ENCODE peak calls at places on chromosomes 4 and X, in six cellular contexts. F is CD4-positive, CD25-positive, alpha-beta regulatory T cell; C is Peyer's patch; D is thoracic aorta; X is fibroblast of lung; O is CD8-positive, alpha-beta memory T cell. I is an unnamed sample. For H3K27me3 and H3K36me3, the result is how much of the 10 kb centered on the place peaks cover.

GRCh38 chrX:8803326-8803725 is 2.1 kb upstream of the FAM9A start:
- DNase-seq in F (no peak), D (no peak), C (no peak), O (no peak), X (no peak), I (no peak)

GRCh38 chr4:98166025-98166730 is 22.9 kb upstream of the STPG2 start:
- DNase-seq in F (no peak), D (no peak), X (no peak), O (no peak), C (no peak), I (no peak)

GRCh38 chr4:17117746-17118145 is 219.3 kb upstream of the LDB2 start:
- DNase-seq in O (no peak), F (no peak), X (no peak), D (no peak), C (no peak), I (no peak)

GRCh38 chrX:131792356-131792749 is 230.7 kb upstream of the STK26 start:
- DNase-seq in C (peak), D (no peak), X (no peak), O (no peak), F (no peak), I (peak)

GRCh38 chrX:42524374-42524773 is 253.6 kb downstream of the PPP1R2C start:
- DNase-seq in F (no peak), O (no peak), D (no peak), C (no peak), X (no peak), I (no peak)

GRCh38 chrX:9890541-9891200 is 76.5 kb upstream of the CLDN34 start:
- DNase-seq in X (no peak), D (no peak), F (no peak), O (no peak), C (no peak), I (no peak)

GRCh38 chr4:112102875-112103370 is 42.3 kb upstream of the FAM241A start:
- DNase-seq in O (no peak), X (no peak), D (no peak), C (no peak), F (no peak), I (no peak)

GRCh38 chrX:13341491-13342101 is 21.7 kb upstream of the ATXN3L start:
- DNase-seq in F (no peak), C (no peak), X (no peak), D (no peak), O (no peak), I (no peak)

GRCh38 chr4:88195666-88196365 is 37.4 kb upstream of the ABCG2 start:
- DNase-seq in C (no peak), X (no peak), F (no peak), D (no peak), O (no peak), I (no peak)

GRCh38 chrX:63784346-63784901 is 590 bp downstream of the ARHGEF9 start:
- DNase-seq in F (no peak), O (no peak), C (no peak), X (no peak), D (no peak), I (no peak)

GRCh38 chr4:47612116-47613023 is 127.3 kb downstream of the ATP10D start:
- DNase-seq in O (no peak), C (no peak), X (no peak), F (no peak), D (no peak), I (no peak)

GRCh38 chr4:6730603-6731300 is 14.8 kb downstream of the BLOC1S4 start:
- DNase-seq in C (no peak), O (no peak), D (no peak), X (no peak), F (no peak), I (no peak)

GRCh38 chr4:86223472-86223871 is 136.4 kb downstream of the MAPK10 start:
- DNase-seq in X (peak), O (no peak), D (no peak), C (no peak), F (no peak), I (no peak)

GRCh38 chr4:95388911-95389310 is 159.9 kb downstream of the UNC5C start:
- DNase-seq in C (no peak), D (no peak), X (no peak), O (no peak), F (no peak), I (no peak)

GRCh38 chrX:9610774-9611392 is 146.0 kb downstream of the TBL1X start:
- DNase-seq in C (no peak), O (no peak), F (no peak), D (no peak), X (peak), I (no peak)

GRCh38 chrX:30261012-30261411 is 14.1 kb downstream of the MAGEB1 start:
- DNase-seq in X (no peak), F (no peak), C (no peak), O (no peak), D (no peak), I (no peak)

GRCh38 chrX:153934473-153935325 is at the start of gene NAA10:
- DNase-seq in X (peak), F (peak), C (peak), O (peak), D (no peak), I (peak)

GRCh38 chr4:146054676-146055075 is 116.1 kb upstream of the ZNF827 start:
- DNase-seq in O (no peak), C (no peak), F (no peak), D (no peak), X (no peak), I (no peak)

GRCh38 chr4:87965501-87965975 is 10.0 kb upstream of the SPP1 start:
- DNase-seq in C (no peak), O (no peak), X (no peak), F (no peak), D (no peak), I (no peak)

GRCh38 chr4:119872344-119873031 is 194.2 kb downstream of the MAD2L1 start:
- DNase-seq in F (no peak), D (no peak), C (no peak), O (no peak), X (no peak), I (no peak)

GRCh38 chrX:108439434-108439883 is at the start of gene COL4A5:
- DNase-seq in O (no peak), D (no peak), F (no peak), X (peak), C (no peak), I (no peak)

DNA sequence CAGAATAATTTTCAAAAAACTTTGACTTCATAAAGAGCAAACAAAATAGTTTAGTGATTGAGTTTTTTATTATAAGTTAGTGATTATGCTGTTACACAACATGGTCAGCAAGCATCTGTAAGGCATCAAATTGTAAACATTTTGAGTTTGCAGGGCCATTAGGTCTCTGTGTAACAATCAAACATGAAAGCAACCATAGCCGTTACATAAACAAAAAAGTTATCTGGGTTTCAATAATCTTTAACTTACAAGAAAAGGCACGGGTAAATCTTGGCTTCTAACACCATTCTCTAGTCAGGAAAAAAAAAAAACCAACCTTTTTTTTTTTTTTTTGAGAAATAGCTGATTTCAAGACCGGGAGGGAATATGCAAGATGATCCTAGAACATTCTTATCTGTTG is 1941.1 kb downstream of the PCDH7 start:
- DNase-seq in X (peak), D (no peak), O (no peak), C (no peak), F (no peak), I (no peak)
- H3K27me3 ChIP-seq in X (under half), D (under half), O (under half), C (under half), F (under half), I (under half)

GRCh38 chr4:53963336-53963735 is 101.1 kb downstream of the CHIC2 start:
- DNase-seq in C (no peak), X (no peak), F (no peak), D (no peak), O (no peak), I (no peak)
- H3K27ac ChIP-seq in C (no peak), X (no peak), F (no peak), D (no peak), O (no peak), I (no peak)

GRCh38 chrX:40057405-40057804 is 40.4 kb downstream of the BCOR start:
- DNase-seq in X (no peak), F (no peak), C (no peak), D (no peak), O (no peak), I (no peak)

GRCh38 chrX:40054793-40055192 is 43.0 kb downstream of the BCOR start:
- DNase-seq in D (no peak), F (no peak), C (no peak), O (no peak), X (no peak), I (no peak)

GRCh38 chrX:40055495-40055894 is 42.3 kb downstream of the BCOR start:
- DNase-seq in X (no peak), F (no peak), C (no peak), O (no peak), D (no peak), I (no peak)

GRCh38 chrX:40058719-40059118 is 39.0 kb downstream of the BCOR start:
- DNase-seq in C (no peak), O (no peak), D (no peak), F (no peak), X (no peak), I (no peak)

GRCh38 chrX:40056420-40056819 is 41.3 kb downstream of the BCOR start:
- DNase-seq in X (no peak), D (no peak), F (no peak), C (no peak), O (no peak), I (no peak)
- H3K36me3 ChIP-seq in X (under half), D (under half), F (half or more), C (under half), O (under half), I (half or more)

GRCh38 chr4:8156617-8157016 is 2.0 kb downstream of the ABLIM2 start:
- DNase-seq in O (no peak), D (no peak), C (no peak), F (no peak), X (no peak), I (no peak)
- H3K27me3 ChIP-seq in O (under half), D (under half), C (under half), F (under half), X (under half), I (under half)

GRCh38 chrX:54551801-54552200 is 21.8 kb downstream of the GNL3L start:
- DNase-seq in O (no peak), X (no peak), C (no peak), D (no peak), F (no peak), I (no peak)
- H3K27ac ChIP-seq in O (no peak), X (no peak), C (no peak), D (no peak), F (no peak), I (no peak)

GRCh38 chrX:53678667-53679066 is 7.9 kb downstream of the HUWE1 start:
- DNase-seq in X (no peak), C (no peak), D (no peak), O (no peak), F (no peak), I (no peak)

GRCh38 chrX:53682885-53683555 is 3.5 kb downstream of the HUWE1 start:
- DNase-seq in X (peak), O (peak), C (no peak), D (no peak), F (peak), I (peak)

GRCh38 chrX:53683556-53684414 is 2.7 kb downstream of the HUWE1 start:
- DNase-seq in D (peak), X (peak), F (peak), C (peak), O (peak), I (peak)

GRCh38 chrX:53684415-53685192 is 1.9 kb downstream of the HUWE1 start:
- DNase-seq in C (no peak), O (no peak), D (no peak), F (no peak), X (no peak), I (no peak)

DNA sequence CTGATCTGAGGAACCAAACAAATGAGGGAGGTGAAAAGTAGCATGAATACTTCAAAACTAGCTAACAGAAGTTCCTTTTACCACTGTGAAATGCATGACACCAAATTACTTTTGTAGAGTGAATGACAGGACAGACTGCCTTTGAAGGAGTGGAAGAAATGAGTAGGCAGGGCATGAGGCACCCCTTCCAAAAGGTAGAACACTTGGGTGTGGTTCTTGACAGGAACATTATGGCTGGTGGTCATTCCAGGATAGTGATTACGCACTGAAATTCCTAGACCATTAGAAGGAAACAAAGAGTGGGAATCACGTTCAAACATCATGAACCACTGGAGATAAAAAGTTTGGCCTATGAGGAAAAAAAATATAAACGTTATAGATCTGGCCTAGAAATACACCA is 4.9 kb downstream of the HUWE1 start:
- DNase-seq in D (no peak), F (no peak), O (no peak), X (peak), C (no peak), I (no peak)
- H3K36me3 ChIP-seq in D (under half), F (under half), O (under half), X (under half), C (under half), I (under half)

GRCh38 chr4:185035284-185035683 is 17.0 kb downstream of the HELT start:
- DNase-seq in O (no peak), C (no peak), F (no peak), D (no peak), X (no peak), I (no peak)

GRCh38 chr4:185036019-185036418 is 17.7 kb downstream of the HELT start:
- DNase-seq in F (no peak), D (no peak), X (no peak), C (no peak), O (no peak), I (no peak)

GRCh38 chr4:185031611-185032010 is 13.3 kb downstream of the HELT start:
- DNase-seq in X (no peak), F (no peak), C (no peak), O (no peak), D (no peak), I (no peak)

GRCh38 chr4:185033950-185034349 is 15.7 kb downstream of the HELT start:
- DNase-seq in D (no peak), X (no peak), F (no peak), O (no peak), C (no peak), I (no peak)

DNA sequence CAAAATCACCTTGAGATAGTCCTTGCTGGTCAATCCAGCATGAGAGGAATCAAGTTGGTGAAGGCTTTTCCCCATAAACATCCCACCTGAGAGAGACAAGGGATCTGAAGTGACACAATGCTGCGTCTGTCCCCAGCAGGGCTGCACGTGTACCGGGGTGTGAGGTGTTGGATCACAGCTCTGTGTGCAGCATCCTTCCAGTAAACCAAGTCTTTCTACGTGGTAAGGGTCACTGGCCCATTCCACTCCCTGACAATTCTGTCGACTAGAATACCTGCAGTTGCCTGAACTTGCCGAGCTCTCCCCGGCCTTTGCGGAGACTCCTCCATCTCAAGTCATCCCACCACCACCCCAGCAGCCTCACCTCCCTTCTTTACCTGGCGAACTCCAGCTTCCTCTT is 14.8 kb downstream of the HELT start:
- DNase-seq in F (no peak), X (no peak), C (no peak), D (no peak), O (no peak), I (no peak)
- H3K27me3 ChIP-seq in F (under half), X (under half), C (under half), D (under half), O (under half), I (under half)

I was measured in CD8-positive, alpha-beta T cell.